ENCODE peak calls at places on chromosomes 13 and 19, in eight cellular contexts. G is prostate gland, M is heart right ventricle, V is uterus, J is astrocyte, N is cardiac muscle cell, S is lung, W is fibroblast of lung. K is an unnamed sample.
A peak's percentile ranks its signal among the peaks of the same experiment; 100 is the strongest.

GRCh38 chr19:313169-313987 is 22.2 kb upstream of the PLPP2 start:
- DNase-seq in G (no peak), M (peak; percentile 3), V (no peak), J (no peak), N (no peak), S (no peak), W (no peak), K (no peak)

GRCh38 chr13:30998548-30999140 is 66.2 kb downstream of the TEX26 start:
- DNase-seq in G (no peak), M (no peak), V (no peak), J (peak; percentile 79), N (peak; percentile 50), S (no peak), W (peak; percentile 85), K (peak; percentile 23)

GRCh38 chr19:18879579-18880373 is 16.2 kb downstream of the CERS1 start:
- DNase-seq in G (no peak), M (no peak), V (no peak), J (no peak), N (no peak), S (no peak), W (no peak), K (peak; percentile 67)

GRCh38 chr19:2446390-2446789 is 10.4 kb downstream of the LMNB2 start:
- DNase-seq in G (no peak), M (no peak), V (no peak), J (no peak), N (no peak), S (no peak), W (peak; percentile 10), K (no peak)

GRCh38 chr19:4199699-4200293 is 17.3 kb downstream of the ANKRD24 start:
- DNase-seq in G (no peak), M (no peak), V (no peak), J (no peak), N (no peak), S (no peak), W (no peak), K (no peak)

GRCh38 chr19:23521471-23521870 is 126.2 kb upstream of the ZNF91 start:
- DNase-seq in G (no peak), M (no peak), V (no peak), J (no peak), N (no peak), S (no peak), W (no peak), K (no peak)

GRCh38 chr19:10862561-10863106 is 8.7 kb upstream of the CARM1 start:
- DNase-seq in G (no peak), M (no peak), V (no peak), J (no peak), N (no peak), S (no peak), W (no peak), K (no peak)

GRCh38 chr19:9995999-9996398 is 14.3 kb downstream of the COL5A3 start:
- DNase-seq in G (no peak), M (no peak), V (no peak), J (no peak), N (no peak), S (no peak), W (peak; percentile 8), K (no peak)

GRCh38 chr13:34810996-34811395 is 131.1 kb upstream of the NBEA start:
- DNase-seq in G (no peak), M (no peak), V (no peak), J (no peak), N (no peak), S (no peak), W (peak; percentile 7), K (no peak)

GRCh38 chr13:26721251-26721939 is 39.2 kb downstream of the GPR12 start:
- DNase-seq in G (no peak), M (no peak), V (no peak), J (no peak), N (no peak), S (no peak), W (no peak), K (no peak)

GRCh38 chr19:391726-392374 is 17.1 kb downstream of the C2CD4C start:
- DNase-seq in G (no peak), M (no peak), V (no peak), J (no peak), N (no peak), S (no peak), W (no peak), K (no peak)

GRCh38 chr13:27360562-27360961 is 63.9 kb upstream of the GTF3A start:
- DNase-seq in G (no peak), M (no peak), V (no peak), J (no peak), N (no peak), S (no peak), W (no peak), K (no peak)

GRCh38 chr13:86633346-86633745 is 834.1 kb upstream of the SLITRK6 start:
- DNase-seq in G (no peak), M (no peak), V (no peak), J (peak; percentile 3), N (no peak), S (no peak), W (peak; percentile 1), K (no peak)

GRCh38 chr13:97928306-97928705 is 25.2 kb upstream of the IPO5 start:
- DNase-seq in G (no peak), M (no peak), V (no peak), J (no peak), N (no peak), S (no peak), W (no peak), K (no peak)

GRCh38 chr19:6752257-6753177 is 13.0 kb downstream of the TRIP10 start:
- DNase-seq in G (no peak), M (no peak), V (no peak), J (no peak), N (peak; percentile 48), S (no peak), W (no peak), K (no peak)

GRCh38 chr13:114108141-114108761 is 24.2 kb downstream of the RASA3 start:
- DNase-seq in G (no peak), M (no peak), V (peak; percentile 13), J (no peak), N (no peak), S (no peak), W (no peak), K (no peak)

GRCh38 chr19:43711751-43712355 is 4.0 kb upstream of the IRGC start:
- DNase-seq in G (no peak), M (no peak), V (no peak), J (no peak), N (no peak), S (no peak), W (no peak), K (no peak)

GRCh38 chr13:71540098-71540497 is 326.9 kb downstream of the DACH1 start:
- DNase-seq in G (no peak), M (no peak), V (no peak), J (no peak), N (no peak), S (no peak), W (no peak), K (no peak)

GRCh38 chr19:38043649-38044144 is 136.7 kb downstream of the SIPA1L3 start:
- DNase-seq in G (no peak), M (no peak), V (no peak), J (no peak), N (no peak), S (no peak), W (no peak), K (no peak)

GRCh38 chr13:23460309-23460708 is 26.8 kb upstream of the SACS start:
- DNase-seq in G (no peak), M (no peak), V (no peak), J (no peak), N (no peak), S (no peak), W (no peak), K (no peak)

GRCh38 chr13:23463631-23464030 is 30.1 kb upstream of the SACS start:
- DNase-seq in G (no peak), M (no peak), V (no peak), J (peak; percentile 54), N (no peak), S (no peak), W (peak; percentile 59), K (no peak)

GRCh38 chr13:23460921-23461320 is 27.4 kb upstream of the SACS start:
- DNase-seq in G (no peak), M (no peak), V (no peak), J (no peak), N (no peak), S (no peak), W (no peak), K (no peak)

GRCh38 chr13:23462815-23463559 is 29.5 kb upstream of the SACS start:
- DNase-seq in G (peak; percentile 36), M (no peak), V (no peak), J (peak; percentile 87), N (no peak), S (no peak), W (peak; percentile 90), K (no peak)

DNA sequence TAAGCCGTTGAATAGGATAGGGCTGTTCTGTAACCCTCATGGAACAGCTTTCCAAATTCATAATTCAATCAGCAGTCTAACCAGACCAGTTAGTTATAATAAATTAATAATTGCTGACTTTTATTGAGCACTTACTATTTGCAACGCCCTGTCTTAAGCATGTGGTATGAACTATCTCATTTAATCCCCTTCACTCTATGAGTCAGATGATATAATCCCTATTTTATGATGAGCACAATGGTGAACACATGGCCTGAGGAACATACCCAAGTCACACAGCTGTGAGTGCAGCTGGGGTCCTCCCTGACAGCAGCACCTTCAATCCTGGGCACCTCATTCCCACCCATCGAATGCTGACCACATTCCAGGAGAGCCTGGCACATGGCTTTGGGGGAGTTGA is 28.0 kb upstream of the SACS start:
- DNase-seq in G (no peak), M (no peak), V (no peak), J (no peak), N (no peak), S (no peak), W (no peak), K (no peak)
- H3K27ac ChIP-seq in G (no peak overlapping the region), M (no peak overlapping the region), V (no peak overlapping the region), J (no peak overlapping the region), N (no peak overlapping the region), S (no peak overlapping the region), W (no peak overlapping the region), K (no peak overlapping the region)

GRCh38 chr13:22235950-22236290 is 565.0 kb downstream of the FGF9 start:
- DNase-seq in G (no peak), M (no peak), V (no peak), J (no peak), N (no peak), S (no peak), W (no peak), K (no peak)
- H3K27ac ChIP-seq in G (no peak overlapping the region), M (no peak overlapping the region), V (peak overlapping the region; percentile 45), J (no peak overlapping the region), N (peak overlapping the region; percentile 5), S (no peak overlapping the region), W (no peak overlapping the region), K (no peak overlapping the region)

DNA sequence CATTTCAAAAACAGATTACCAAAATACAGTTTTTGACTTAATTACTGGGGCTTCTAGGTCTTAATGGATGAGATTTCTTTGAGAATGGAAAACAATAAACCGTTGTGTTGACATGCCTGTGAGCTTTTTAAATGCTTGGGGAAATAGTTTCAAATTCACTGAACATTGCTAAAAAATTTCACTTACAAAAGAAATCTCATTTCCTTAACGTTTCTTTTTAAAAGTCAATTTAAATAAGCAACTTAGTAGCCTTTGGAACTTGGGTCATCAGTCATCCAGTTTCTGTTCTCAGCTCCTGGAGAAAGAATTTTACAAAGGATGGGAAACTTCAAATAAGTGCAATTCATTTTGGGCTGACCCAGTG is 4.4 kb downstream of the ZC3H4 start:
- DNase-seq in G (no peak), M (no peak), V (no peak), J (no peak), N (no peak), S (no peak), W (no peak), K (no peak)
- H3K27ac ChIP-seq in G (peak overlapping the region; percentile 100), M (peak overlapping the region; percentile 100), V (peak overlapping the region; percentile 100), J (peak overlapping the region; percentile 100), N (no peak overlapping the region), S (no peak overlapping the region), W (no peak overlapping the region), K (no peak overlapping the region)

GRCh38 chr19:49679832-49680472 is 2.9 kb downstream of the PRMT1 start:
- DNase-seq in G (no peak), M (no peak), V (no peak), J (no peak), N (no peak), S (no peak), W (no peak), K (no peak)
- H3K27ac ChIP-seq in G (peak overlapping the region; percentile 62), M (peak overlapping the region; percentile 74), V (peak overlapping the region; percentile 65), J (peak overlapping the region; percentile 44), N (peak overlapping the region; percentile 74), S (no peak overlapping the region), W (peak overlapping the region; percentile 52), K (peak overlapping the region; percentile 75)